ENCODE peak calls at places on chromosome 15, in seven cellular contexts. M is RWPE1; K is suprapubic skin; B is DMS153; W is mucosa of descending colon; Q is brain microvascular endothelial cell; E is stimulated activated CD8-positive, alpha-beta memory T cell treated with anti-CD3 and anti-CD28 coated beads, Interleukin-12 subunit alpha, Interleukin-12 subunit beta, amount 100 ng/mL, for 4 hours. O is an unnamed sample.
A peak's percentile ranks its signal among the peaks of the same experiment; 100 is the strongest.

GRCh38 chr15:70113304-70113700 is 15.6 kb upstream of the TLE3 start:
- DNase-seq in M (no peak), K (no peak), B (no peak), W (no peak), Q (no peak), E (no peak), O (no peak)

GRCh38 chr15:27897481-27897880 is 201.6 kb downstream of the OCA2 start:
- DNase-seq in M (no peak), K (no peak), B (no peak), W (no peak), Q (no peak), E (no peak), O (no peak)

GRCh38 chr15:96264351-96264798 is 66.1 kb upstream of the NR2F2 start:
- DNase-seq in M (peak; percentile 35), K (no peak), B (no peak), W (no peak), Q (no peak), E (no peak), O (no peak)

GRCh38 chr15:69475769-69476358 is 23.2 kb downstream of the RPLP1 start:
- DNase-seq in M (peak; percentile 90), K (peak; percentile 85), B (no peak), W (peak; percentile 91), Q (peak; percentile 77), E (peak; percentile 43), O (peak; percentile 90)

GRCh38 chr15:87873501-87873900 is 383.0 kb downstream of the NTRK3 start:
- DNase-seq in M (no peak), K (no peak), B (no peak), W (no peak), Q (no peak), E (no peak), O (peak; percentile 7)

GRCh38 chr15:74319596-74320357 is 47.7 kb downstream of the CYP11A1 start:
- DNase-seq in M (no peak), K (no peak), B (peak; percentile 59), W (no peak), Q (no peak), E (no peak), O (no peak)

GRCh38 chr15:76337739-76338554 is 1.4 kb downstream of the ISL2 start:
- DNase-seq in M (no peak), K (no peak), B (no peak), W (peak; percentile 28), Q (no peak), E (no peak), O (no peak)

GRCh38 chr15:88623061-88623460 is 1.9 kb downstream of the AEN start:
- DNase-seq in M (peak; percentile 98), K (no peak), B (no peak), W (no peak), Q (peak; percentile 81), E (no peak), O (peak; percentile 91)

GRCh38 chr15:66931768-66932633 is 133.4 kb upstream of the SMAD3 start:
- DNase-seq in M (peak; percentile 85), K (peak; percentile 45), B (peak; percentile 0), W (peak; percentile 78), Q (peak; percentile 69), E (no peak), O (peak; percentile 58)

GRCh38 chr15:67827561-67828378 is 2.5 kb downstream of the SKOR1 start:
- DNase-seq in M (no peak), K (no peak), B (no peak), W (no peak), Q (no peak), E (no peak), O (no peak)

GRCh38 chr15:66390670-66391069 is 4.0 kb downstream of the MAP2K1 start:
- DNase-seq in M (peak; percentile 41), K (no peak), B (no peak), W (peak; percentile 17), Q (no peak), E (no peak), O (no peak)

GRCh38 chr15:39447881-39448280 is 133.0 kb upstream of the THBS1 start:
- DNase-seq in M (no peak), K (no peak), B (no peak), W (no peak), Q (no peak), E (no peak), O (no peak)

GRCh38 chr15:99442268-99442897 is 123.4 kb upstream of the MEF2A start:
- DNase-seq in M (peak; percentile 91), K (peak; percentile 87), B (no peak), W (no peak), Q (peak; percentile 71), E (no peak), O (peak; percentile 91)

GRCh38 chr15:80154336-80154735 is 1.5 kb downstream of the FAH start:
- DNase-seq in M (no peak), K (no peak), B (no peak), W (no peak), Q (no peak), E (no peak), O (no peak)

GRCh38 chr15:47987461-47987860 is 133.3 kb upstream of the SLC24A5 start:
- DNase-seq in M (no peak), K (no peak), B (no peak), W (no peak), Q (no peak), E (no peak), O (no peak)

GRCh38 chr15:76057332-76058000 is 2.3 kb upstream of the TMEM266 start:
- DNase-seq in M (peak; percentile 45), K (no peak), B (no peak), W (peak; percentile 71), Q (peak; percentile 16), E (no peak), O (peak; percentile 55)

GRCh38 chr15:51621917-51622268 is 678 bp downstream of the DMXL2 start:
- DNase-seq in M (peak; percentile 69), K (peak; percentile 74), B (no peak), W (peak; percentile 56), Q (peak; percentile 57), E (no peak), O (peak; percentile 62)

GRCh38 chr15:79431636-79432344 is at the start of gene MINAR1:
- DNase-seq in M (peak; percentile 10), K (no peak), B (no peak), W (peak; percentile 6), Q (peak; percentile 40), E (no peak), O (peak; percentile 57)

GRCh38 chr15:70200511-70200991 is 102.8 kb upstream of the TLE3 start:
- DNase-seq in M (no peak), K (no peak), B (no peak), W (no peak), Q (no peak), E (no peak), O (no peak)

GRCh38 chr15:70535071-70535954 is 228.0 kb downstream of the UACA start:
- DNase-seq in M (no peak), K (no peak), B (no peak), W (peak; percentile 45), Q (no peak), E (no peak), O (no peak)

GRCh38 chr15:58568157-58568571 is 136.4 kb downstream of the LIPC start:
- DNase-seq in M (no peak), K (no peak), B (no peak), W (peak; percentile 80), Q (no peak), E (no peak), O (no peak)

GRCh38 chr15:36818260-36818659 is 238.8 kb downstream of the CDIN1 start:
- DNase-seq in M (no peak), K (no peak), B (no peak), W (no peak), Q (no peak), E (no peak), O (no peak)

GRCh38 chr15:69434236-69434635 is 18.4 kb upstream of the RPLP1 start:
- DNase-seq in M (no peak), K (no peak), B (no peak), W (no peak), Q (no peak), E (no peak), O (no peak)

GRCh38 chr15:65885668-65886218 is 16.5 kb downstream of the RAB11A start:
- DNase-seq in M (no peak), K (no peak), B (no peak), W (no peak), Q (no peak), E (no peak), O (no peak)

GRCh38 chr15:89500397-89501270 is 4.3 kb upstream of the RHCG start:
- DNase-seq in M (no peak), K (no peak), B (no peak), W (no peak), Q (no peak), E (no peak), O (no peak)

GRCh38 chr15:68582236-68582635 is 3.4 kb downstream of the CORO2B start:
- DNase-seq in M (no peak), K (no peak), B (no peak), W (no peak), Q (no peak), E (no peak), O (no peak)

GRCh38 chr15:74616020-74616939 is 644 bp downstream of the CLK3 start:
- DNase-seq in M (peak; percentile 59), K (peak; percentile 90), B (no peak), W (peak; percentile 91), Q (peak; percentile 42), E (peak; percentile 44), O (peak; percentile 60)

GRCh38 chr15:58698887-58699641 is 50.4 kb downstream of the ADAM10 start:
- DNase-seq in M (no peak), K (no peak), B (no peak), W (no peak), Q (no peak), E (no peak), O (no peak)

GRCh38 chr15:63893866-63894661 is 60.3 kb upstream of the HERC1 start:
- DNase-seq in M (no peak), K (no peak), B (no peak), W (no peak), Q (no peak), E (no peak), O (no peak)

GRCh38 chr15:78197632-78198031 is 36.7 kb downstream of the ACSBG1 start:
- DNase-seq in M (no peak), K (no peak), B (no peak), W (no peak), Q (no peak), E (no peak), O (no peak)

GRCh38 chr15:98881526-98882517 is 125.8 kb downstream of the PGPEP1L start:
- DNase-seq in M (no peak), K (no peak), B (peak; percentile 5), W (no peak), Q (no peak), E (no peak), O (peak; percentile 46)

GRCh38 chr15:70765504-70766281 is 2.3 kb upstream of the UACA start:
- DNase-seq in M (no peak), K (no peak), B (no peak), W (no peak), Q (peak; percentile 86), E (no peak), O (peak; percentile 62)

GRCh38 chr15:50676799-50677483 is 9.7 kb downstream of the TRPM7 start:
- DNase-seq in M (peak; percentile 42), K (no peak), B (no peak), W (no peak), Q (peak; percentile 59), E (no peak), O (peak; percentile 51)

GRCh38 chr15:47576921-47577474 is 140.3 kb upstream of the SEMA6D start:
- DNase-seq in M (no peak), K (no peak), B (no peak), W (no peak), Q (no peak), E (no peak), O (no peak)

GRCh38 chr15:90839187-90840071 is 29.0 kb upstream of the FURIN start:
- DNase-seq in M (peak; percentile 38), K (no peak), B (no peak), W (peak; percentile 79), Q (no peak), E (no peak), O (no peak)

GRCh38 chr15:46450112-46450809 is 815.4 kb downstream of the SQOR start:
- DNase-seq in M (no peak), K (no peak), B (no peak), W (no peak), Q (no peak), E (no peak), O (no peak)

GRCh38 chr15:51846463-51847230 is 17.2 kb downstream of the TMOD3 start:
- DNase-seq in M (peak; percentile 77), K (no peak), B (no peak), W (no peak), Q (peak; percentile 64), E (no peak), O (peak; percentile 49)

GRCh38 chr15:97875025-97875512 is 85.4 kb upstream of the ARRDC4 start:
- DNase-seq in M (peak; percentile 36), K (no peak), B (no peak), W (no peak), Q (no peak), E (no peak), O (no peak)

O was measured in AG08395.